ENCODE peak calls at places on chromosomes 4 and X, in seven cellular contexts. U is CD4-positive, alpha-beta memory T cell; D is stimulated activated CD4-positive, alpha-beta T cell treated with anti-CD3 and anti-CD28 coated beads, Interleukin-12 subunit alpha, Interleukin-12 subunit beta, amount 100 ng/mL, for 4 hours; G is NCI-H1417; B is NT2/D1; R is NCI-H2029 treated with DMSO at 0.1 percent for 48 hours; C is endothelial cell. K is an unnamed sample.

GRCh38 chr4:76012388-76012801 is 5.1 kb upstream of the CXCL9 start:
- DNase-seq in U (no peak), D (no peak), G (no peak), B (no peak), R (no peak), C (no peak), K (no peak)

GRCh38 chr4:186104114-186104894 is at the start of gene FAM149A:
- DNase-seq in U (peak), D (peak), G (peak), B (no peak), R (no peak), C (no peak), K (peak)

GRCh38 chrX:45347877-45348675 is 147.4 kb upstream of the DIPK2B start:
- DNase-seq in U (no peak), D (no peak), G (no peak), B (no peak), R (no peak), C (no peak), K (no peak)

GRCh38 chr4:39228377-39228776 is 46.0 kb downstream of the WDR19 start:
- DNase-seq in U (no peak), D (no peak), G (no peak), B (no peak), R (no peak), C (no peak), K (no peak)

GRCh38 chrX:68999351-68999750 is 165.9 kb downstream of the PJA1 start:
- DNase-seq in U (no peak), D (no peak), G (no peak), B (no peak), R (no peak), C (no peak), K (no peak)

GRCh38 chrX:150513564-150513963 is 54.9 kb upstream of the MTM1 start:
- DNase-seq in U (no peak), D (no peak), G (peak), B (no peak), R (no peak), C (no peak), K (peak)

GRCh38 chr4:186040316-186040715 is 28.6 kb upstream of the TLR3 start:
- DNase-seq in U (no peak), D (no peak), G (no peak), B (no peak), R (no peak), C (no peak), K (no peak)

GRCh38 chrX:68375803-68376202 is 57.5 kb downstream of the OPHN1 start:
- DNase-seq in U (no peak), D (no peak), G (no peak), B (no peak), R (no peak), C (no peak), K (no peak)

GRCh38 chr4:54169176-54169575 is 59.9 kb upstream of the PDGFRA start:
- DNase-seq in U (no peak), D (no peak), G (no peak), B (no peak), R (no peak), C (no peak), K (no peak)

GRCh38 chr4:156870166-156870565 is 101.4 kb downstream of the PDGFC start:
- DNase-seq in U (no peak), D (no peak), G (no peak), B (no peak), R (no peak), C (no peak), K (no peak)

GRCh38 chrX:111035991-111036390 is 60.0 kb upstream of the PAK3 start:
- DNase-seq in U (no peak), D (no peak), G (no peak), B (no peak), R (no peak), C (no peak), K (no peak)

GRCh38 chr4:102850373-102850772 is 18.4 kb upstream of the CISD2 start:
- DNase-seq in U (no peak), D (no peak), G (no peak), B (no peak), R (no peak), C (no peak), K (no peak)

GRCh38 chr4:40185830-40186664 is 10.8 kb upstream of the RHOH start:
- DNase-seq in U (no peak), D (no peak), G (no peak), B (no peak), R (no peak), C (no peak), K (no peak)